ENCODE peak calls at places on chromosomes 13 and 19, in four cellular contexts. V, H, C and I are unnamed samples.

GRCh38 chr13:19634129-19634740 is 776 bp downstream of the MPHOSPH8 start:
- DNase-seq in C (peak), H (peak), V (no peak), I (peak)

GRCh38 chr13:110713981-110714797 is 689 bp downstream of the ING1 start:
- DNase-seq in H (peak), V (peak), C (peak), I (peak)

GRCh38 chr13:30792257-30793000 is 57.1 kb downstream of the ALOX5AP start:
- DNase-seq in V (no peak), H (peak), C (peak), I (peak)

GRCh38 chr13:28820099-28821051 is at the start of gene MTUS2:
- DNase-seq in C (no peak), H (peak), V (no peak), I (no peak)

GRCh38 chr19:30324982-30325381 is 47.2 kb upstream of the ZNF536 start:
- DNase-seq in H (no peak), V (no peak), C (no peak), I (no peak)

GRCh38 chr19:50242586-50242985 is 39.2 kb downstream of the MYH14 start:
- DNase-seq in V (no peak), H (no peak), C (no peak), I (no peak)

GRCh38 chr19:50008532-50008931 is 16.6 kb downstream of the VRK3 start:
- DNase-seq in C (no peak), V (peak), H (peak), I (no peak)

GRCh38 chr19:35056513-35057063 is 15.1 kb downstream of the HPN start:
- DNase-seq in C (no peak), V (no peak), H (no peak), I (no peak)

GRCh38 chr19:10892256-10892655 is 20.9 kb downstream of the CARM1 start:
- DNase-seq in V (no peak), C (no peak), H (no peak), I (no peak)

GRCh38 chr19:50567052-50567841 is 988 bp downstream of the LRRC4B start:
- DNase-seq in H (no peak), V (peak), C (no peak), I (no peak)

GRCh38 chr13:95605426-95606125 is 38.9 kb downstream of the DZIP1 start:
- DNase-seq in V (no peak), C (no peak), H (no peak), I (no peak)